ENCODE peak calls at places on chromosomes 16 and 17, in eight cellular contexts. L is spleen; H is cardiac muscle cell; V is A549; D is B cell; O is brain microvascular endothelial cell; T is CD8-positive, alpha-beta T cell; E is osteocyte. Q is an unnamed sample.

GRCh38 chr16:89478576-89479221 is 11.7 kb downstream of the ANKRD11 start:
- DNase-seq in O (no peak), L (no peak), H (no peak), D (no peak), E (no peak), T (peak; percentile 25), V (peak; percentile 44), Q (no peak)

GRCh38 chr17:2027528-2028233 is 2.3 kb upstream of the DPH1 start:
- DNase-seq in D (no peak), T (no peak), E (no peak), V (no peak), O (no peak), H (no peak), L (no peak), Q (no peak)

GRCh38 chr17:33500141-33500540 is 207.0 kb upstream of the ASIC2 start:
- DNase-seq in O (no peak), V (no peak), H (peak; percentile 41), T (no peak), D (no peak), E (no peak), L (no peak), Q (no peak)

GRCh38 chr17:64230551-64231408 is 32.3 kb downstream of the TEX2 start:
- DNase-seq in T (no peak), V (peak; percentile 14), O (peak; percentile 35), D (no peak), L (no peak), E (no peak), H (no peak), Q (no peak)

GRCh38 chr17:3794890-3795757 is 5.9 kb downstream of the ITGAE start:
- DNase-seq in H (no peak), L (no peak), O (peak; percentile 87), D (no peak), T (peak; percentile 75), E (no peak), V (peak; percentile 66), Q (no peak)

GRCh38 chr16:8634991-8635736 is 13.7 kb downstream of the METTL22 start:
- DNase-seq in T (no peak), V (peak; percentile 64), H (peak; percentile 48), O (peak; percentile 42), D (no peak), E (no peak), L (peak; percentile 76), Q (no peak)

GRCh38 chr16:73058616-73059409 is 10.9 kb upstream of the ZFHX3 start:
- DNase-seq in L (peak; percentile 86), T (no peak), E (no peak), H (peak; percentile 72), O (peak; percentile 67), V (peak; percentile 77), D (peak; percentile 80), Q (no peak)

GRCh38 chr17:77696720-77697460 is 261.6 kb upstream of the TNRC6C start:
- DNase-seq in T (no peak), L (no peak), O (no peak), E (peak; percentile 82), V (no peak), H (no peak), D (no peak), Q (no peak)

GRCh38 chr16:72537684-72538083 is 365.7 kb upstream of the PMFBP1 start:
- DNase-seq in D (no peak), L (no peak), O (peak; percentile 40), T (no peak), V (no peak), E (no peak), H (no peak), Q (no peak)

GRCh38 chr17:63993368-63993990 is 4.7 kb upstream of the PRR29 start:
- DNase-seq in V (no peak), E (no peak), H (no peak), O (no peak), L (peak; percentile 74), T (peak; percentile 28), D (peak; percentile 39), Q (peak; percentile 32)

GRCh38 chr17:68544111-68544510 is 31.9 kb downstream of the PRKAR1A start:
- DNase-seq in T (no peak), L (no peak), H (no peak), E (no peak), V (no peak), O (no peak), D (no peak), Q (no peak)

GRCh38 chr16:25707982-25708583 is 16.3 kb downstream of the HS3ST4 start:
- DNase-seq in D (no peak), H (peak; percentile 50), T (no peak), O (no peak), L (no peak), V (peak; percentile 52), E (no peak), Q (no peak)

GRCh38 chr16:13992322-13992721 is 72.4 kb downstream of the ERCC4 start:
- DNase-seq in E (peak; percentile 36), O (no peak), T (no peak), D (no peak), V (no peak), H (no peak), L (no peak), Q (no peak)

GRCh38 chr16:85310868-85311585 is 198.8 kb upstream of the CIBAR2 start:
- DNase-seq in V (no peak), O (no peak), T (peak; percentile 39), H (peak; percentile 68), E (no peak), L (peak; percentile 89), D (no peak), Q (no peak)

GRCh38 chr16:77868478-77868877 is 80.1 kb downstream of the VAT1L start:
- DNase-seq in D (no peak), L (no peak), E (no peak), T (no peak), H (no peak), O (no peak), V (no peak), Q (no peak)

GRCh38 chr16:48479955-48480354 is 94.7 kb upstream of the SIAH1 start:
- DNase-seq in H (no peak), L (no peak), E (no peak), T (no peak), D (no peak), V (no peak), O (no peak), Q (no peak)

GRCh38 chr16:50573947-50574751 is 26.0 kb downstream of the NKD1 start:
- DNase-seq in V (no peak), O (no peak), E (no peak), T (no peak), L (no peak), H (no peak), D (no peak), Q (no peak)

GRCh38 chr17:75642221-75643032 is 9.2 kb downstream of the SMIM5 start:
- DNase-seq in L (no peak), E (no peak), O (no peak), V (no peak), T (no peak), D (no peak), H (no peak), Q (no peak)

GRCh38 chr17:8628609-8629169 is 1.8 kb downstream of the MYH10 start:
- DNase-seq in L (no peak), D (no peak), T (no peak), O (no peak), V (no peak), E (no peak), H (no peak), Q (no peak)

GRCh38 chr16:79536958-79537357 is 63.6 kb downstream of the MAF start:
- DNase-seq in H (no peak), E (no peak), V (no peak), L (no peak), T (no peak), O (no peak), D (no peak), Q (no peak)

GRCh38 chr17:59491353-59492090 is 73.9 kb upstream of the DHX40 start:
- DNase-seq in T (no peak), H (peak; percentile 36), L (no peak), D (no peak), V (no peak), O (no peak), E (no peak), Q (no peak)

DNA sequence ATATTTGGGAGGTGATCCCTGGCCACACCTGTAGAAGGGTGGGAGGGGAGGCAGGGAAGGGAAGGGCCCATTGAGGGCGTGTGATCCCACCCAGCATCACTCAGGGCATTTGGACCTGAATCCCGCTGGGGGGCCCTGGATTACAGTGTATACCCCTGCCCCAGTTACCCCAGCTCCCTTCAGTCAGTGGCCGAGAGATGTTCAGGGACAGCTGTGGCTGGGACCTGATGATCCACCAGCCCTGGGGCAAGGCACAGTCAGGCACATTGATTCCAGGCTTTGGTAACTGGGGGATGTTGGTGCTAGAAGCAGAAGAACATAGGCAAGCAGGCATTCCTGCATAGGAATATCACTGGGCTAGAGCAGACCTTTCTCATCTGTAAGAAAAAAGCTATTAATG is 170.3 kb downstream of the FOXL1 start:
- DNase-seq in O (no peak), E (no peak), D (no peak), L (peak; percentile 27), V (no peak), H (no peak), T (no peak), Q (no peak)
- TF ChIP-seq CTCF in O (no peak), E (no peak), D (no peak), L (no peak), V (no peak), H (no peak), T (no peak), Q (no peak)

GRCh38 chr17:72432143-72432604 is 311.4 kb downstream of the SOX9 start:
- DNase-seq in V (no peak), L (no peak), D (no peak), H (no peak), E (no peak), T (no peak), O (no peak), Q (no peak)

GRCh38 chr17:72429066-72429638 is 308.3 kb downstream of the SOX9 start:
- DNase-seq in L (no peak), T (no peak), O (no peak), E (no peak), H (no peak), V (no peak), D (no peak), Q (no peak)

GRCh38 chr17:72432881-72433280 is 312.1 kb downstream of the SOX9 start:
- DNase-seq in D (no peak), E (no peak), V (no peak), L (no peak), O (no peak), T (no peak), H (no peak), Q (no peak)

GRCh38 chr17:72433797-72434196 is 313.0 kb downstream of the SOX9 start:
- DNase-seq in D (no peak), E (no peak), L (no peak), V (no peak), T (no peak), H (no peak), O (no peak), Q (no peak)

GRCh38 chr17:72430611-72431432 is 310.0 kb downstream of the SOX9 start:
- DNase-seq in E (no peak), L (no peak), H (no peak), O (no peak), D (no peak), V (no peak), T (no peak), Q (no peak)
- TF ChIP-seq CTCF in E (peak; percentile 10), L (no peak), H (peak; percentile 43), O (peak; percentile 46), D (no peak), V (peak; percentile 30), T (no peak), Q (no peak)

GRCh38 chr16:20740007-20740883 is 1.4 kb downstream of the THUMPD1 start:
- DNase-seq in T (no peak), O (peak; percentile 3), D (no peak), E (no peak), V (peak; percentile 17), H (no peak), L (no peak), Q (no peak)
- TF ChIP-seq CTCF in T (peak; percentile 53), O (peak; percentile 55), D (peak; percentile 55), E (peak; percentile 54), V (peak; percentile 44), H (peak; percentile 38), L (no peak), Q (peak; percentile 24)

GRCh38 chr17:21162394-21162775 is 35.6 kb downstream of the DHRS7B start:
- DNase-seq in D (no peak), H (no peak), O (peak; percentile 11), E (no peak), L (no peak), V (no peak), T (no peak), Q (no peak)
- TF ChIP-seq CTCF in D (no peak), H (no peak), O (no peak), E (no peak), L (no peak), V (no peak), T (no peak), Q (no peak)